ENCODE peak calls at places on chromosomes 5 and 9, in four cellular contexts. J, A, B and Z are unnamed samples.

GRCh38 chr5:63055421-63055820 is 476.8 kb downstream of the LRRC70 start:
- DNase-seq in J (no peak), B (no peak), A (peak; percentile 17), Z (no peak)

GRCh38 chr5:151066920-151067319 is 13.9 kb downstream of the TNIP1 start:
- DNase-seq in B (no peak), J (no peak), A (no peak), Z (no peak)

GRCh38 chr5:36728697-36729543 is 122.5 kb downstream of the SLC1A3 start:
- DNase-seq in J (no peak), A (peak; percentile 79), B (peak; percentile 65), Z (peak; percentile 40)

GRCh38 chr5:80569961-80570786 is at the start of gene ANKRD34B:
- DNase-seq in A (no peak), B (no peak), J (no peak), Z (no peak)

GRCh38 chr9:36721846-36722588 is 149.3 kb downstream of the MELK start:
- DNase-seq in J (no peak), A (no peak), B (no peak), Z (no peak)

GRCh38 chr9:79195904-79196303 is 375.9 kb upstream of the TLE4 start:
- DNase-seq in B (no peak), A (no peak), J (no peak), Z (no peak)

GRCh38 chr9:135951889-135952663 is 9.1 kb downstream of the UBAC1 start:
- DNase-seq in J (peak; percentile 56), B (no peak), A (peak; percentile 99), Z (no peak)

GRCh38 chr5:39376293-39376714 is 12.0 kb upstream of the C9 start:
- DNase-seq in B (peak; percentile 57), J (peak; percentile 22), A (peak; percentile 77), Z (peak; percentile 40)

GRCh38 chr9:113587471-113588031 is 124.0 kb downstream of the RGS3 start:
- DNase-seq in B (no peak), J (no peak), A (peak; percentile 74), Z (no peak)

GRCh38 chr5:141855265-141856029 is 22.8 kb downstream of the PCDH1 start:
- DNase-seq in A (no peak), J (no peak), B (no peak), Z (no peak)

GRCh38 chr9:99820330-99821186 is 1.1 kb upstream of the NR4A3 start:
- DNase-seq in A (peak; percentile 56), J (no peak), B (peak; percentile 47), Z (no peak)

GRCh38 chr9:97386733-97387503 is 25.0 kb upstream of the TDRD7 start:
- DNase-seq in A (peak; percentile 80), B (peak; percentile 75), J (peak; percentile 22), Z (peak; percentile 63)

GRCh38 chr5:109921735-109922395 is 232.1 kb downstream of the MAN2A1 start:
- DNase-seq in J (no peak), B (no peak), A (no peak), Z (no peak)

GRCh38 chr9:37371565-37372464 is 50.7 kb upstream of the GRHPR start:
- DNase-seq in J (no peak), B (no peak), A (peak; percentile 33), Z (no peak)

GRCh38 chr9:114282926-114283325 is 40.0 kb upstream of the ORM1 start:
- DNase-seq in J (no peak), A (no peak), B (no peak), Z (no peak)

GRCh38 chr5:23419115-23419514 is 88.3 kb upstream of the PRDM9 start:
- DNase-seq in B (no peak), J (no peak), A (no peak), Z (peak; percentile 35)

GRCh38 chr9:136453326-136453725 is 13.7 kb upstream of the INPP5E start:
- DNase-seq in B (no peak), J (no peak), A (no peak), Z (no peak)

GRCh38 chr9:38144421-38144820 is 75.4 kb upstream of the SHB start:
- DNase-seq in J (no peak), B (no peak), A (no peak), Z (no peak)

GRCh38 chr5:175487514-175488222 is 9.3 kb downstream of the SFXN1 start:
- DNase-seq in B (no peak), J (no peak), A (no peak), Z (no peak)

GRCh38 chr5:74539986-74540385 is 100.5 kb downstream of the ENC1 start:
- DNase-seq in J (no peak), A (no peak), B (no peak), Z (no peak)

GRCh38 chr9:121233906-121234901 is 32.5 kb upstream of the RAB14 start:
- DNase-seq in J (no peak), A (peak; percentile 84), B (no peak), Z (no peak)

GRCh38 chr5:74241751-74242140 is 398.8 kb downstream of the ENC1 start:
- DNase-seq in J (peak; percentile 21), B (no peak), A (no peak), Z (peak; percentile 28)

GRCh38 chr9:18587988-18588387 is 114.0 kb downstream of the ADAMTSL1 start:
- DNase-seq in A (no peak), B (no peak), J (no peak), Z (no peak)

GRCh38 chr5:58149345-58149744 is 310.5 kb downstream of the PLK2 start:
- DNase-seq in J (no peak), A (no peak), B (no peak), Z (no peak)

GRCh38 chr9:124149992-124150391 is 107.8 kb upstream of the NEK6 start:
- DNase-seq in B (no peak), J (no peak), A (no peak), Z (no peak)

GRCh38 chr5:111997308-111998159 is 240.5 kb upstream of the NREP start:
- DNase-seq in B (no peak), A (no peak), J (peak; percentile 13), Z (no peak)

GRCh38 chr5:132103969-132104391 is 30.4 kb downstream of the CSF2 start:
- DNase-seq in A (no peak), J (no peak), B (no peak), Z (no peak)

GRCh38 chr9:127035423-127035822 is 87.0 kb downstream of the ANGPTL2 start:
- DNase-seq in B (no peak), A (no peak), J (no peak), Z (no peak)

GRCh38 chr5:180816608-180817534 is 14.3 kb upstream of the MGAT1 start:
- DNase-seq in B (no peak), J (no peak), A (no peak), Z (no peak)

GRCh38 chr5:88881566-88881965 is 1.4 kb downstream of the MEF2C start:
- DNase-seq in J (no peak), A (no peak), B (no peak), Z (no peak)

GRCh38 chr5:24177821-24178220 is 467.0 kb downstream of the CDH10 start:
- DNase-seq in A (no peak), B (no peak), J (no peak), Z (no peak)

GRCh38 chr9:85900504-85901201 is 40.3 kb upstream of the NAA35 start:
- DNase-seq in A (peak; percentile 55), B (no peak), J (peak; percentile 37), Z (peak; percentile 58)

GRCh38 chr5:143436871-143437270 is 33.4 kb upstream of the NR3C1 start:
- DNase-seq in A (no peak), B (no peak), J (no peak), Z (no peak)

GRCh38 chr5:180082633-180083420 is 11.3 kb upstream of the RNF130 start:
- DNase-seq in B (no peak), J (no peak), A (no peak), Z (peak; percentile 88)

GRCh38 chr5:179393078-179393477 is 47.8 kb upstream of the ADAMTS2 start:
- DNase-seq in B (no peak), J (peak; percentile 65), A (no peak), Z (no peak)

GRCh38 chr9:96164268-96164683 is 137.7 kb downstream of the HSD17B3 start:
- DNase-seq in A (no peak), B (no peak), J (no peak), Z (no peak)

GRCh38 chr5:1513326-1514026 is 10.3 kb downstream of the LPCAT1 start:
- DNase-seq in B (no peak), J (no peak), A (no peak), Z (no peak)

GRCh38 chr5:1516615-1517601 is 6.9 kb downstream of the LPCAT1 start:
- DNase-seq in A (no peak), B (peak; percentile 16), J (no peak), Z (no peak)

GRCh38 chr5:1515921-1516571 is 7.7 kb downstream of the LPCAT1 start:
- DNase-seq in J (peak; percentile 92), A (no peak), B (peak; percentile 67), Z (no peak)

GRCh38 chr5:1514027-1514818 is 9.5 kb downstream of the LPCAT1 start:
- DNase-seq in J (no peak), B (no peak), A (no peak), Z (no peak)

GRCh38 chr5:1515311-1515920 is 8.3 kb downstream of the LPCAT1 start:
- DNase-seq in A (no peak), J (no peak), B (no peak), Z (no peak)
- TF ChIP-seq YY1 in A (no peak), J (no peak), B (no peak), Z (no peak)

GRCh38 chr9:115969096-115969495 is 184.5 kb upstream of the PAPPA start:
- DNase-seq in A (no peak), J (no peak), B (no peak), Z (no peak)
- TF ChIP-seq ZNF274 in A (no peak), J (no peak), B (no peak), Z (no peak)

GRCh38 chr9:70093095-70093494 is 49.4 kb downstream of the MAMDC2 start:
- DNase-seq in J (no peak), B (no peak), A (no peak), Z (no peak)

GRCh38 chr9:70091103-70091502 is 47.5 kb downstream of the MAMDC2 start:
- DNase-seq in B (no peak), J (no peak), A (no peak), Z (no peak)

GRCh38 chr9:70093944-70094343 is 50.3 kb downstream of the MAMDC2 start:
- DNase-seq in J (no peak), B (no peak), A (no peak), Z (no peak)

GRCh38 chr9:70094747-70095146 is 51.1 kb downstream of the MAMDC2 start:
- DNase-seq in B (no peak), J (no peak), A (no peak), Z (no peak)

GRCh38 chr9:70091553-70091952 is 47.9 kb downstream of the MAMDC2 start:
- DNase-seq in B (no peak), A (no peak), J (no peak), Z (no peak)
- H3K9ac ChIP-seq in B (no peak overlapping the region), A (no peak overlapping the region), J (no peak overlapping the region), Z (no peak overlapping the region)

GRCh38 chr5:149470942-149471341 is 80.3 kb downstream of the CSNK1A1 start:
- DNase-seq in J (no peak), A (no peak), B (no peak), Z (no peak)
- TF ChIP-seq YY1 in J (no peak), A (no peak), B (no peak), Z (no peak)

GRCh38 chr9:134607971-134608370 is 33.6 kb upstream of the COL5A1 start:
- DNase-seq in A (no peak), B (no peak), J (no peak), Z (no peak)

GRCh38 chr9:134604834-134605233 is 36.8 kb upstream of the COL5A1 start:
- DNase-seq in A (no peak), B (no peak), J (no peak), Z (no peak)

GRCh38 chr9:134605969-134606363 is 35.6 kb upstream of the COL5A1 start:
- DNase-seq in J (no peak), B (no peak), A (no peak), Z (no peak)

GRCh38 chr9:134605351-134605968 is 36.1 kb upstream of the COL5A1 start:
- DNase-seq in A (no peak), B (no peak), J (no peak), Z (no peak)

GRCh38 chr9:134606951-134607733 is 34.5 kb upstream of the COL5A1 start:
- DNase-seq in A (peak; percentile 20), J (peak; percentile 21), B (no peak), Z (peak; percentile 35)
- TF ChIP-seq ZNF274 in A (no peak), J (no peak), B (no peak), Z (no peak)